ENCODE peak calls at places on chromosome 17, in four cellular contexts. Q is astrocyte of the cerebellum, X is pancreas, F is fibroblast of the aortic adventitia. S is an unnamed sample.

GRCh38 chr17:76691379-76692191 is 19.2 kb downstream of the MXRA7 start:
- DNase-seq in Q (no peak), X (no peak), F (no peak), S (no peak)

GRCh38 chr17:9929873-9930272 is 24.8 kb upstream of the RCVRN start:
- DNase-seq in Q (no peak), X (no peak), F (no peak), S (no peak)

GRCh38 chr17:57570740-57571344 is 174.3 kb downstream of the CCDC182 start:
- DNase-seq in Q (no peak), X (no peak), F (peak), S (no peak)

GRCh38 chr17:5031365-5032082 is 3.7 kb downstream of the SLC52A1 start:
- DNase-seq in Q (peak), X (peak), F (peak), S (peak)

GRCh38 chr17:29140051-29140582 is 40.1 kb downstream of the MYO18A start:
- DNase-seq in Q (no peak), X (peak), F (peak), S (no peak)

GRCh38 chr17:44847581-44847980 is at the start of gene HIGD1B:
- DNase-seq in Q (no peak), X (no peak), F (no peak), S (no peak)

GRCh38 chr17:35727635-35728034 is 3.8 kb upstream of the RASL10B start:
- DNase-seq in Q (no peak), X (no peak), F (no peak), S (no peak)

GRCh38 chr17:66665194-66665593 is 169.7 kb upstream of the CACNG5 start:
- DNase-seq in Q (no peak), X (no peak), F (no peak), S (no peak)

GRCh38 chr17:83173997-83174858 is 94.8 kb downstream of the METRNL start:
- DNase-seq in Q (no peak), X (peak), F (peak), S (peak)

GRCh38 chr17:83124871-83125514 is 45.6 kb downstream of the METRNL start:
- DNase-seq in Q (no peak), X (no peak), F (no peak), S (no peak)

GRCh38 chr17:73901661-73902415 is 257.6 kb upstream of the SDK2 start:
- DNase-seq in Q (no peak), X (peak), F (no peak), S (no peak)

GRCh38 chr17:42407289-42407836 is 15.7 kb downstream of the CAVIN1 start:
- DNase-seq in Q (no peak), X (peak), F (peak), S (no peak)

GRCh38 chr17:77208217-77208808 is 67.5 kb downstream of the SEC14L1 start:
- DNase-seq in Q (peak), X (no peak), F (peak), S (peak)

GRCh38 chr17:61128671-61129115 is 270.9 kb upstream of the TBX2 start:
- DNase-seq in Q (no peak), X (no peak), F (peak), S (peak)

GRCh38 chr17:35052240-35052608 is 11.3 kb downstream of the RFFL start:
- DNase-seq in Q (no peak), X (no peak), F (no peak), S (no peak)

GRCh38 chr17:38543403-38544174 is 62.2 kb downstream of the SRCIN1 start:
- DNase-seq in Q (no peak), X (no peak), F (no peak), S (no peak)

GRCh38 chr17:61380836-61381525 is 18.7 kb upstream of the TBX2 start:
- DNase-seq in Q (no peak), X (no peak), F (no peak), S (no peak)

GRCh38 chr17:35235917-35236316 is 7.0 kb upstream of the SLFN5 start:
- DNase-seq in Q (no peak), X (no peak), F (no peak), S (no peak)

GRCh38 chr17:14289162-14289561 is 11.7 kb upstream of the HS3ST3B1 start:
- DNase-seq in Q (no peak), X (no peak), F (no peak), S (no peak)

GRCh38 chr17:59149051-59149450 is 5.9 kb downstream of the SKA2 start:
- DNase-seq in Q (no peak), X (no peak), F (no peak), S (no peak)

GRCh38 chr17:28524476-28525415 is 18.6 kb downstream of the FOXN1 start:
- DNase-seq in Q (peak), X (peak), F (peak), S (no peak)

GRCh38 chr17:60036796-60037677 is 41.7 kb downstream of the HEATR6 start:
- DNase-seq in Q (peak), X (peak), F (peak), S (peak)

GRCh38 chr17:1005361-1005946 is 8.5 kb downstream of the TIMM22 start:
- DNase-seq in Q (peak), X (peak), F (peak), S (peak)

GRCh38 chr17:8227238-8227581 is 16.8 kb upstream of the AURKB start:
- DNase-seq in Q (no peak), X (no peak), F (no peak), S (no peak)

GRCh38 chr17:45368661-45369060 is 51.8 kb upstream of the MAP3K14 start:
- DNase-seq in Q (peak), X (no peak), F (peak), S (no peak)

GRCh38 chr17:55763856-55764255 is 13.0 kb downstream of the PCTP start:
- DNase-seq in Q (no peak), X (no peak), F (no peak), S (no peak)

GRCh38 chr17:16513858-16514257 is 21.9 kb upstream of the LRRC75A start:
- DNase-seq in Q (no peak), X (no peak), F (no peak), S (no peak)

GRCh38 chr17:65163990-65164495 is 26.9 kb downstream of the RGS9 start:
- DNase-seq in Q (no peak), X (no peak), F (no peak), S (no peak)